ENCODE peak calls at places on chromosomes 6 and 20, in five cellular contexts. One of them, this sample, is unnamed.

GRCh38 chr6:116779569-116780164 is 14.1 kb upstream of the FAM162B start:
- DNase-seq in fibroblast of lung: peak
- DNase-seq in stimulated activated CD4-positive, alpha-beta T cell treated with anti-CD3 and anti-CD28 coated beads, Interleukin-1b, Interleukin-23, amount 100 ng/mL, for 48 hours: no peak
- DNase-seq in ACHN: peak
- DNase-seq in spleen: no peak
- DNase-seq in this sample: no peak

GRCh38 chr6:12353731-12354130 is 63.6 kb downstream of the EDN1 start:
- DNase-seq in fibroblast of lung: no peak
- DNase-seq in stimulated activated CD4-positive, alpha-beta T cell treated with anti-CD3 and anti-CD28 coated beads, Interleukin-1b, Interleukin-23, amount 100 ng/mL, for 48 hours: no peak
- DNase-seq in ACHN: no peak
- DNase-seq in spleen: no peak
- DNase-seq in this sample: no peak

GRCh38 chr6:112218563-112218962 is 35.8 kb downstream of the LAMA4 start:
- DNase-seq in fibroblast of lung: peak
- DNase-seq in stimulated activated CD4-positive, alpha-beta T cell treated with anti-CD3 and anti-CD28 coated beads, Interleukin-1b, Interleukin-23, amount 100 ng/mL, for 48 hours: no peak
- DNase-seq in ACHN: no peak
- DNase-seq in spleen: no peak
- DNase-seq in this sample: no peak

GRCh38 chr20:32536861-32537656 is 48.1 kb downstream of the NOL4L start:
- DNase-seq in fibroblast of lung: no peak
- DNase-seq in stimulated activated CD4-positive, alpha-beta T cell treated with anti-CD3 and anti-CD28 coated beads, Interleukin-1b, Interleukin-23, amount 100 ng/mL, for 48 hours: peak
- DNase-seq in ACHN: no peak
- DNase-seq in spleen: peak
- DNase-seq in this sample: peak

GRCh38 chr20:18397090-18397489 is 69.7 kb downstream of the DZANK1 start:
- DNase-seq in fibroblast of lung: peak
- DNase-seq in stimulated activated CD4-positive, alpha-beta T cell treated with anti-CD3 and anti-CD28 coated beads, Interleukin-1b, Interleukin-23, amount 100 ng/mL, for 48 hours: no peak
- DNase-seq in ACHN: no peak
- DNase-seq in spleen: no peak
- DNase-seq in this sample: no peak

GRCh38 chr20:36099106-36099505 is 55.4 kb upstream of the EPB41L1 start:
- DNase-seq in fibroblast of lung: no peak
- DNase-seq in stimulated activated CD4-positive, alpha-beta T cell treated with anti-CD3 and anti-CD28 coated beads, Interleukin-1b, Interleukin-23, amount 100 ng/mL, for 48 hours: no peak
- DNase-seq in ACHN: no peak
- DNase-seq in spleen: no peak
- DNase-seq in this sample: no peak

GRCh38 chr20:31967830-31968249 is at the start of gene XKR7:
- DNase-seq in fibroblast of lung: no peak
- DNase-seq in stimulated activated CD4-positive, alpha-beta T cell treated with anti-CD3 and anti-CD28 coated beads, Interleukin-1b, Interleukin-23, amount 100 ng/mL, for 48 hours: no peak
- DNase-seq in ACHN: peak
- DNase-seq in spleen: peak
- DNase-seq in this sample: no peak

GRCh38 chr6:37831457-37831856 is 11.9 kb downstream of the ZFAND3 start:
- DNase-seq in fibroblast of lung: no peak
- DNase-seq in stimulated activated CD4-positive, alpha-beta T cell treated with anti-CD3 and anti-CD28 coated beads, Interleukin-1b, Interleukin-23, amount 100 ng/mL, for 48 hours: no peak
- DNase-seq in ACHN: no peak
- DNase-seq in spleen: no peak
- DNase-seq in this sample: no peak

GRCh38 chr20:13397300-13397724 is 176.2 kb downstream of the ISM1 start:
- DNase-seq in fibroblast of lung: no peak
- DNase-seq in stimulated activated CD4-positive, alpha-beta T cell treated with anti-CD3 and anti-CD28 coated beads, Interleukin-1b, Interleukin-23, amount 100 ng/mL, for 48 hours: no peak
- DNase-seq in ACHN: no peak
- DNase-seq in spleen: no peak
- DNase-seq in this sample: no peak

GRCh38 chr6:106165885-106166485 is 79.8 kb downstream of the PRDM1 start:
- DNase-seq in fibroblast of lung: peak
- DNase-seq in stimulated activated CD4-positive, alpha-beta T cell treated with anti-CD3 and anti-CD28 coated beads, Interleukin-1b, Interleukin-23, amount 100 ng/mL, for 48 hours: no peak
- DNase-seq in ACHN: no peak
- DNase-seq in spleen: no peak
- DNase-seq in this sample: no peak

This sample was measured in activated naive CD4-positive, alpha-beta T cell treated with Interleukin-2 at 50 U/mL for 16 hours.